ENCODE peak calls at places on chromosome 16, in ten cellular contexts. M is mammary epithelial cell; R is lung; A is small intestine; W is CD4-positive, alpha-beta T cell; T is psoas muscle; X is testis; C is H9; K is thoracic aorta; S is tibial nerve. Q is an unnamed sample.

GRCh38 chr16:48378836-48379235 is 6.4 kb downstream of the SIAH1 start:
- DNase-seq in X (no peak), K (no peak), C (no peak), S (no peak), T (no peak), R (no peak), M (no peak), A (no peak), W (no peak), Q (no peak)

GRCh38 chr16:7487896-7488295 is 155.3 kb downstream of the RBFOX1 start:
- DNase-seq in M (no peak), R (no peak), W (no peak), C (no peak), K (no peak), T (no peak), X (no peak), S (no peak), A (no peak), Q (no peak)

GRCh38 chr16:85751665-85752501 is 987 bp upstream of the C16orf74 start:
- DNase-seq in A (no peak), C (peak), T (no peak), M (peak), X (no peak), W (no peak), S (no peak), R (no peak), K (no peak), Q (no peak)

GRCh38 chr16:28526201-28527099 is 12.3 kb downstream of the NUPR1 start:
- DNase-seq in S (no peak), W (no peak), A (peak), K (no peak), T (no peak), R (no peak), C (no peak), X (peak), M (no peak), Q (no peak)

GRCh38 chr16:58814348-58814801 is 80.3 kb upstream of the GOT2 start:
- DNase-seq in W (peak), A (peak), M (peak), C (peak), T (no peak), S (no peak), R (no peak), X (peak), K (no peak), Q (peak)

GRCh38 chr16:50303605-50304466 is 37.5 kb downstream of the ADCY7 start:
- DNase-seq in R (peak), C (peak), S (no peak), W (peak), T (no peak), K (no peak), M (no peak), A (no peak), X (no peak), Q (no peak)

GRCh38 chr16:67406111-67406593 is 10.1 kb downstream of the ZDHHC1 start:
- DNase-seq in A (no peak), S (no peak), M (no peak), K (no peak), R (no peak), T (no peak), W (no peak), X (no peak), C (no peak), Q (no peak)

GRCh38 chr16:80023865-80024264 is 423.3 kb upstream of the MAF start:
- DNase-seq in S (no peak), X (peak), W (no peak), T (no peak), C (no peak), R (no peak), A (no peak), K (no peak), M (no peak), Q (peak)

GRCh38 chr16:67398546-67399217 is 5.4 kb upstream of the TPPP3 start:
- DNase-seq in R (no peak), K (no peak), X (no peak), C (no peak), T (no peak), S (no peak), M (no peak), A (no peak), W (no peak), Q (no peak)

GRCh38 chr16:66211651-66212050 is 154.8 kb upstream of the CDH5 start:
- DNase-seq in K (no peak), M (no peak), A (no peak), S (no peak), C (no peak), W (no peak), X (no peak), T (no peak), R (no peak), Q (no peak)

GRCh38 chr16:19810817-19811731 is 73.6 kb downstream of the GPRC5B start:
- DNase-seq in C (no peak), K (no peak), W (no peak), R (no peak), X (no peak), A (no peak), S (no peak), M (peak), T (no peak), Q (peak)

GRCh38 chr16:87207965-87208364 is 109.2 kb downstream of the C16orf95 start:
- DNase-seq in K (no peak), X (no peak), W (no peak), M (no peak), R (no peak), A (no peak), C (no peak), S (no peak), T (no peak), Q (no peak)

GRCh38 chr16:87207509-87207908 is 109.7 kb downstream of the C16orf95 start:
- DNase-seq in S (no peak), X (no peak), M (no peak), A (no peak), K (no peak), T (no peak), R (no peak), C (no peak), W (no peak), Q (no peak)

GRCh38 chr16:87203060-87203656 is 114.0 kb downstream of the C16orf95 start:
- DNase-seq in M (peak), S (peak), R (peak), T (peak), W (peak), C (peak), K (no peak), X (peak), A (peak), Q (peak)

GRCh38 chr16:87209808-87210512 is 107.2 kb downstream of the C16orf95 start:
- DNase-seq in S (no peak), X (no peak), A (no peak), M (no peak), T (no peak), R (no peak), K (no peak), W (no peak), C (no peak), Q (no peak)

DNA sequence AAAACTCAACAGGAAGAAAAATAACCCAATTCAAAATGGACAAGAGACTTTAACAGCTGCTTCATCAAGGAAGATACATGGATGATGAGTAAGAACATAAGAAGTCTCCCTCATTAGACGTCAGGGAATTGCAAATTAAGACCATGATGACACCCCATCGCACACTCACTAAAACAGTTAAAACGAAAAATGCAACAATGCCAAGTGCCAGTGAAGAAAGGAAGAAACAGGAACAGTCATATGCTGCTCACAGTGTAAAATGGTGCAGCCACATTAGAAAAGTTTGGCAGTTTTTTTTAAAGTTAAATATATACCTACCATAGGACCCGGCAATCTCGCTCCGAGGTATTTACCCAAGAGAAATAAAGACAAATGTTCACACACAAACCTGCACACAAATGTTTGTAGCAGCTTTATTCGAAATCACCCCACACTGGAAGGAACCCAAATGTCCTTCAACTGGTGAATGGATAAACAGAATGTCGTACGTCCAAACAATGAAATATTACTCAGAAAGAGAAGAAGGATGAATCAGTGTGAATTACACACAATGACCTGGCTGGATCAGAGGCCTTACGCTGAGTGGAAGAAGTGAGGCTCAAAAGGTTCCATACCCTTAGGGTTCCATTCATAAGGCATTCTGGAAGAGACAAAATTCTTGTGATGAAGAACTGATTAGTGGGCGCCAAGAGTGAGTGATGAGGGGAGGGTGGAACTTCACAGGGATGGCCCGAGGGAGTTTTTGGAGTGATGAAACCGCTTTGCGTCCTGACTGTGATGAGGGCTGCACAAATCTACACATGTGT is 110.3 kb downstream of the C16orf95 start:
- DNase-seq in M (peak), A (no peak), S (no peak), W (no peak), X (no peak), K (no peak), T (no peak), C (no peak), R (no peak), Q (no peak)
- H3K27ac ChIP-seq in M (peak), A (no peak), S (peak), W (no peak), X (no peak), K (peak), T (peak), C (no peak), R (peak), Q (no peak)

GRCh38 chr16:72012607-72013006 is 4.1 kb downstream of the DHODH start:
- DNase-seq in W (no peak), S (no peak), C (no peak), T (no peak), X (no peak), M (no peak), A (no peak), K (no peak), R (no peak), Q (no peak)

GRCh38 chr16:72013389-72013788 is 4.8 kb downstream of the DHODH start:
- DNase-seq in M (peak), T (peak), R (peak), C (no peak), S (no peak), A (no peak), K (no peak), W (no peak), X (no peak), Q (no peak)

GRCh38 chr16:72014675-72015074 is 6.1 kb downstream of the DHODH start:
- DNase-seq in T (no peak), M (no peak), C (no peak), S (no peak), X (no peak), W (no peak), A (no peak), K (no peak), R (no peak), Q (no peak)

GRCh38 chr16:72015124-72015523 is 6.6 kb downstream of the DHODH start:
- DNase-seq in T (no peak), R (no peak), A (peak), W (no peak), K (no peak), C (no peak), S (no peak), M (no peak), X (no peak), Q (no peak)

DNA sequence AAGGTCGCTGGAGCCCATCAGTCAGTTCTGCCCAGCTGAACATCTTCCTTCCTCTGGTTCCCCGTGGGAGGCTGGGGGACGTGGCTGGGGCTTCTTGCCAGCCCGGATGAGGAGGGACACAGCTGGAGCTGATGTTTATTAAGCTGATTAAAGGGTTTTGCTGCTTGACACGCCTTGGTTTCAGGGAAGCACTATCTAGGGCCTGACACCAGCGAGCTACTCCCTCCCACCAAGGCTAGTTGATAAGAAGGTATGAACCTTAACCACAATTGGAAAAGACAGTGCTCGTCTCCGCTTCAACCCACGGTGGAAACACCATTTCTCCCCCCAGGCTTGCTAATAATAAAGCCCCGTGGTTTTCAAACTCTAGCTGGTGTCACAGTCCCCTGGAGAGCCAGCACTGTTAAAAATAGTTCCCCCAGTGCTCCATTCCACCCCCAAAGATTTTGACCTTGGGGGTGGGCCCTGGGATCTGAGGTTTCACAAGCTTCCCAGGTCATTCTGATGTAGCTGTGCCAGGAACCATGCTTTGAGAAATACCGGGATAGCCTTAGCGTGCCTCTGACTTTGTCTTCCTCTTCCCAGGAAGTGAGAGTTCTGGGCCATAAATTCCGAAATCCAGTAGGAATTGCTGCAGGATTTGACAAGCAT is 5.5 kb downstream of the DHODH start:
- DNase-seq in M (no peak), C (no peak), T (peak), W (no peak), R (no peak), X (peak), K (no peak), S (no peak), A (no peak), Q (no peak)
- H3K27ac ChIP-seq in M (no peak), C (no peak), T (peak), W (no peak), R (peak), X (peak), K (no peak), S (peak), A (no peak), Q (no peak)

DNA sequence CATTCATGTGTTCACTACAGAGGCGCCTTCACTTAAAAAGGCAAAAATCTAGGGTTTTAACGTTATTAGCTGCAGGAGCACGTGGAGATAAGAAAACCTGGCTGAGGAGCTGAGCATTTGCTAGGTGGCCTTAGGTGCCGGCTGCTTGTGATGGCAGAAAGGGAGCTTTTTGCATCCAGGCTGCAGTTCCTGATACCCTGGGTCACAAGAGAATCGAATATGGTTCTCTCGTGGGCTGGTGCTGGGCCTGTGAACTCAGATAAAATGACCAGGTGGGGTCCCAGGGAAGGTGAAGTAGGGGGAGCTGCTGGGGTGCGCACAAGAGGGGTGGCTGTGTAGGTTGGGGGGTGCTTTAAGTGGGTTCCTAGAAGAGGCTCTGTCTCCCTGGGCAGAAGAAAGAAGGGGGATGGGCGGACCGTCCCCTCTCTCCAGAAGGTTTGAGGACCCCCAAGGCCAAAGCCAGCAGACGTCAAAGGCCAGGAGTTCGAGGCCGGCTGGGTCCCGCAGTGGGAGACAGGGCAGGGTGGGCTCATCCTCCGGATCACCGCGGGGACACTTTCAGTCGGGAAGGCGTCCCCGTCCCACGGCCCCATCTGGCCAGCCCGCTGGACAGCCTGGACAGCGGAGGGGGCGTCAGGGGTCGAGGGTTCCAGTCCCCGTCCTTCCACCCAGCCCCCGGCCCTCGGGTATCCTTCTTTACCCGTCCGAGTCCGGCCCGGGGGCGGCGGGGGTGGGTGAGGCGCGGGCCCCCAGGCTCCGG is 740 bp upstream of the CMIP start:
- DNase-seq in C (peak), S (no peak), T (peak), M (no peak), K (no peak), R (no peak), X (no peak), A (no peak), W (no peak), Q (no peak)
- H3K27ac ChIP-seq in C (no peak), S (peak), T (no peak), M (no peak), K (peak), R (peak), X (peak), A (no peak), W (no peak), Q (no peak)

GRCh38 chr16:88306411-88306810 is 76.3 kb upstream of the ZNF469 start:
- DNase-seq in T (peak), R (no peak), C (no peak), M (no peak), S (no peak), K (no peak), W (no peak), A (no peak), X (no peak), Q (no peak)
- H3K27ac ChIP-seq in T (no peak), R (no peak), C (no peak), M (no peak), S (no peak), K (peak), W (no peak), A (no peak), X (no peak), Q (peak)

GRCh38 chr16:82650804-82651203 is 24.0 kb downstream of the CDH13 start:
- DNase-seq in X (no peak), R (no peak), C (no peak), A (no peak), W (no peak), M (no peak), T (no peak), K (no peak), S (no peak), Q (no peak)
- H3K27ac ChIP-seq in X (no peak), R (no peak), C (no peak), A (no peak), W (no peak), M (no peak), T (no peak), K (no peak), S (no peak), Q (no peak)

GRCh38 chr16:3098459-3099394 is at the start of gene ZSCAN10:
- DNase-seq in T (no peak), K (no peak), M (no peak), C (peak), W (no peak), S (no peak), X (no peak), R (no peak), A (no peak), Q (no peak)

GRCh38 chr16:3099732-3100499 is 822 bp upstream of the ZSCAN10 start:
- DNase-seq in S (peak), M (peak), R (peak), K (peak), A (peak), X (peak), W (peak), T (peak), C (peak), Q (no peak)

GRCh38 chr16:3099395-3099731 is 269 bp upstream of the ZSCAN10 start:
- DNase-seq in S (no peak), X (no peak), T (no peak), A (no peak), K (no peak), M (no peak), C (no peak), R (no peak), W (no peak), Q (no peak)

GRCh38 chr16:3101841-3102470 is 2.9 kb upstream of the ZSCAN10 start:
- DNase-seq in S (no peak), W (peak), A (no peak), C (peak), X (no peak), K (no peak), R (no peak), T (peak), M (no peak), Q (no peak)

DNA sequence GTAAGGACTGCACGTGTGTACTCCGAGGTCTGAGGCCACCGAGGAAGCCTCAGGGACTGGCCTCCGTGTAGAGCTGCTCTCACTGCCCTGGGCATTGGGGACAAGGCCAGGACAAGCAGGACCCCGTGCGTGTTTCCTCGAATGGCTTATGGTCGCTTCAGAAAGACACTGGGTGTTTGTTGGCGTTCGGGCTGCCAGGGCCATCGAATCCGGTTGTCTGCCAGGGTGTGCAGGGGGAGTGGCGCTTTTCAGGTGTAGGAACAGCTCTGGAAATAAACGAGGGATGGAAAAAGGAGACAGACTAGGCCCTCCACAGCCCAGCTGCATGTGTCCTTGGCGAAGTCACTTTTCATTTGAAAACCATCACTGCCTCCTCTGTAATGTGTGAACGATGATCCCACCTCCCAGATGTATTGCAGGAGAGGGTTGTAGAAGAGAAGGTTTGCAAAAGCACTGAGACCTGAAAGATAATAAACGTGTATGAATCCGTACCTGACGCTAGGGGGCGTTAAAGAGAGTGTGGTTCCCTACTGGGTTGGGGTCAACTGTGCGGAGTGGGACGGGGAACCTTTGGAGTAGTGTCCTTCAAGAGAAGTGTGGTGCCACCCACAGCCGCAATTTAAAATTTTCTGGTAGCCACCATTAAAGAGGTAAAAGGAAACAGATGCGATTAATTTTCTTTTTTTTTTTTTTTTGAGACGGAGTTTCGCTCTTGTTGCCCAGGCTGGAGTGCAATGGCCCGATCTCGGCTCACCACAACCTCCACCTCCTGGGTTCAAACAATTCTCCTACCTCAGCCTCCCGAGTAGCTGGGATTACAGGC is 2.1 kb upstream of the ZSCAN10 start:
- DNase-seq in W (no peak), C (peak), X (peak), T (no peak), A (peak), R (no peak), M (no peak), K (no peak), S (no peak), Q (no peak)
- H3K27ac ChIP-seq in W (no peak), C (peak), X (no peak), T (peak), A (no peak), R (peak), M (no peak), K (peak), S (no peak), Q (no peak)

GRCh38 chr16:30523768-30524574 is 2.4 kb downstream of the ZNF768 start:
- DNase-seq in T (peak), M (no peak), S (no peak), A (no peak), W (no peak), X (no peak), C (no peak), R (no peak), K (no peak), Q (no peak)

GRCh38 chr16:30526137-30526822 is at the start of gene ZNF768:
- DNase-seq in C (peak), X (peak), W (peak), K (no peak), S (no peak), A (peak), M (peak), R (no peak), T (peak), Q (peak)

GRCh38 chr16:30524575-30525571 is 1.5 kb downstream of the ZNF768 start:
- DNase-seq in A (no peak), T (peak), K (no peak), S (no peak), M (no peak), X (no peak), C (no peak), R (no peak), W (no peak), Q (no peak)

GRCh38 chr16:30526823-30527634 is 663 bp upstream of the ZNF768 start:
- DNase-seq in W (peak), A (peak), M (peak), K (peak), R (peak), T (peak), S (peak), X (peak), C (peak), Q (peak)

GRCh38 chr16:30525844-30526136 is 576 bp downstream of the ZNF768 start:
- DNase-seq in R (no peak), X (no peak), M (no peak), A (no peak), T (no peak), S (no peak), C (no peak), W (no peak), K (no peak), Q (no peak)
- H3K27ac ChIP-seq in R (peak), X (peak), M (peak), A (peak), T (peak), S (peak), C (no peak), W (peak), K (peak), Q (peak)

GRCh38 chr16:51388516-51388951 is 237.5 kb upstream of the SALL1 start:
- DNase-seq in A (no peak), S (no peak), W (no peak), M (no peak), T (no peak), C (no peak), K (no peak), R (no peak), X (no peak), Q (no peak)
- H3K27ac ChIP-seq in A (no peak), S (no peak), W (no peak), M (no peak), T (no peak), C (no peak), K (no peak), R (no peak), X (no peak), Q (no peak)